ENCODE peak calls at places on chromosomes 11 and 22, in five cellular contexts. V is K562, S is A549, J is transverse colon, Z is stomach. F is an unnamed sample.
A peak's percentile ranks its signal among the peaks of the same experiment; 100 is the strongest.

GRCh38 chr11:130215531-130216220 is 56.1 kb downstream of the ST14 start:
- DNase-seq in V (no peak), S (no peak), J (peak; percentile 7), Z (peak; percentile 24), F (peak; percentile 80)

GRCh38 chr11:131880976-131881375 is 510.6 kb downstream of the NTM start:
- DNase-seq in V (no peak), S (no peak), J (no peak), Z (no peak), F (no peak)

GRCh38 chr11:88231894-88232482 is 56.7 kb upstream of the RAB38 start:
- DNase-seq in V (peak; percentile 3), S (peak; percentile 7), J (no peak), Z (no peak), F (no peak)

GRCh38 chr11:106603971-106604370 is 414.3 kb downstream of the GUCY1A2 start:
- DNase-seq in V (no peak), S (no peak), J (no peak), Z (no peak), F (no peak)

GRCh38 chr11:31834237-31834636 is 23.1 kb upstream of the PAX6 start:
- DNase-seq in V (no peak), S (no peak), J (no peak), Z (no peak), F (peak; percentile 81)

GRCh38 chr22:46996595-46997310 is 234.3 kb downstream of the TBC1D22A start:
- DNase-seq in V (peak; percentile 24), S (peak; percentile 17), J (no peak), Z (no peak), F (no peak)

GRCh38 chr11:86440305-86440716 is 65.6 kb downstream of the CCDC81 start:
- DNase-seq in V (no peak), S (no peak), J (no peak), Z (no peak), F (no peak)

GRCh38 chr11:17683378-17684161 is 35.8 kb upstream of the MYOD1 start:
- DNase-seq in V (no peak), S (peak; percentile 58), J (no peak), Z (no peak), F (no peak)

GRCh38 chr11:129960216-129961214 is 42.1 kb downstream of the PRDM10 start:
- DNase-seq in V (no peak), S (peak; percentile 9), J (no peak), Z (no peak), F (no peak)

GRCh38 chr11:120977470-120977869 is 46.4 kb upstream of the TBCEL start:
- DNase-seq in V (no peak), S (no peak), J (no peak), Z (no peak), F (no peak)

GRCh38 chr11:85029964-85030363 is 597.2 kb downstream of the DLG2 start:
- DNase-seq in V (no peak), S (peak; percentile 11), J (no peak), Z (no peak), F (no peak)

GRCh38 chr11:2734181-2735052 is 34.6 kb upstream of the KCNQ1OT1 start:
- DNase-seq in V (no peak), S (no peak), J (no peak), Z (no peak), F (no peak)

GRCh38 chr11:77561257-77561656 is 28.5 kb upstream of the AQP11 start:
- DNase-seq in V (no peak), S (no peak), J (no peak), Z (no peak), F (no peak)

GRCh38 chr11:1162498-1163311 is 5.0 kb downstream of the MUC5AC start:
- DNase-seq in V (no peak), S (no peak), J (no peak), Z (peak; percentile 25), F (no peak)

GRCh38 chr11:128244896-128245295 is 342.5 kb downstream of the ETS1 start:
- DNase-seq in V (no peak), S (no peak), J (no peak), Z (no peak), F (peak; percentile 29)

GRCh38 chr11:24389575-24389974 is 107.3 kb upstream of the LUZP2 start:
- DNase-seq in V (no peak), S (no peak), J (no peak), Z (no peak), F (no peak)

GRCh38 chr11:19389787-19390303 is 149.1 kb upstream of the E2F8 start:
- DNase-seq in V (no peak), S (no peak), J (peak; percentile 21), Z (no peak), F (no peak)

GRCh38 chr22:42621505-42622002 is 6.9 kb upstream of the POLDIP3 start:
- DNase-seq in V (peak; percentile 71), S (peak; percentile 64), J (peak; percentile 80), Z (peak; percentile 78), F (no peak)

GRCh38 chr11:110827276-110827675 is 115.0 kb upstream of the ARHGAP20 start:
- DNase-seq in V (no peak), S (no peak), J (no peak), Z (no peak), F (no peak)

GRCh38 chr11:67052891-67053290 is 3.8 kb upstream of the RHOD start:
- DNase-seq in V (no peak), S (no peak), J (no peak), Z (no peak), F (no peak)

GRCh38 chr22:24474221-24474620 is 20.9 kb upstream of the UPB1 start:
- DNase-seq in V (no peak), S (peak; percentile 36), J (no peak), Z (no peak), F (no peak)

GRCh38 chr11:19849107-19849789 is 136.6 kb downstream of the NAV2 start:
- DNase-seq in V (no peak), S (no peak), J (no peak), Z (peak; percentile 34), F (no peak)

GRCh38 chr11:13238879-13239514 is 38.6 kb upstream of the BMAL1 start:
- DNase-seq in V (peak; percentile 56), S (peak; percentile 55), J (peak; percentile 46), Z (peak; percentile 54), F (no peak)

GRCh38 chr11:457071-457760 is 7.1 kb downstream of the PTDSS2 start:
- DNase-seq in V (no peak), S (no peak), J (no peak), Z (no peak), F (no peak)

GRCh38 chr11:78351979-78352731 is 65.5 kb downstream of the GAB2 start:
- DNase-seq in V (peak; percentile 84), S (no peak), J (no peak), Z (no peak), F (no peak)

GRCh38 chr11:69483696-69484426 is 2.4 kb downstream of the LINC01488 start:
- DNase-seq in V (no peak), S (no peak), J (no peak), Z (no peak), F (no peak)

GRCh38 chr11:131430466-131431176 is 60.2 kb downstream of the NTM start:
- DNase-seq in V (no peak), S (no peak), J (no peak), Z (no peak), F (no peak)

GRCh38 chr11:80606726-80607125 is 1165.9 kb upstream of the TENM4 start:
- DNase-seq in V (no peak), S (no peak), J (no peak), Z (no peak), F (no peak)

GRCh38 chr11:66934971-66935779 is 23.0 kb downstream of the PC start:
- DNase-seq in V (peak; percentile 92), S (no peak), J (no peak), Z (no peak), F (no peak)

GRCh38 chr11:130388607-130389205 is 39.7 kb downstream of the ADAMTS8 start:
- DNase-seq in V (no peak), S (no peak), J (no peak), Z (no peak), F (no peak)

GRCh38 chr11:115721309-115722007 is 217.2 kb upstream of the CADM1 start:
- DNase-seq in V (no peak), S (no peak), J (no peak), Z (no peak), F (no peak)

GRCh38 chr11:29153078-29153477 is 863.8 kb downstream of the KCNA4 start:
- DNase-seq in V (no peak), S (no peak), J (no peak), Z (no peak), F (no peak)

GRCh38 chr11:65844231-65844872 is 10.6 kb downstream of the SNX32 start:
- DNase-seq in V (no peak), S (no peak), J (peak; percentile 61), Z (no peak), F (no peak)

GRCh38 chr11:43549624-43550023 is 130.9 kb upstream of the HSD17B12 start:
- DNase-seq in V (no peak), S (no peak), J (no peak), Z (no peak), F (no peak)

GRCh38 chr11:17548444-17548843 is 1.4 kb downstream of the OTOG start:
- DNase-seq in V (peak; percentile 33), S (peak; percentile 32), J (no peak), Z (no peak), F (no peak)

GRCh38 chr11:124920870-124921609 is 2.0 kb downstream of the HEPN1 start:
- DNase-seq in V (no peak), S (peak; percentile 45), J (peak; percentile 44), Z (peak; percentile 54), F (no peak)

GRCh38 chr11:44770401-44770800 is 43.6 kb downstream of the TSPAN18 start:
- DNase-seq in V (no peak), S (no peak), J (no peak), Z (peak; percentile 9), F (no peak)

GRCh38 chr11:42410251-42410956 is 901.4 kb upstream of the API5 start:
- DNase-seq in V (no peak), S (no peak), J (no peak), Z (no peak), F (no peak)

GRCh38 chr11:42407379-42407778 is 904.4 kb upstream of the API5 start:
- DNase-seq in V (no peak), S (no peak), J (no peak), Z (peak; percentile 28), F (no peak)
- TF ChIP-seq EP300 in V (no peak), S (no peak), J (no peak), Z (no peak), F (no peak)

GRCh38 chr22:49922484-49922883 is 4.0 kb downstream of the CRELD2 start:
- DNase-seq in V (no peak), S (no peak), J (no peak), Z (no peak), F (no peak)

GRCh38 chr22:49922926-49923325 is 4.5 kb downstream of the CRELD2 start:
- DNase-seq in V (no peak), S (no peak), J (no peak), Z (no peak), F (no peak)

GRCh38 chr22:49921508-49922278 is 3.3 kb downstream of the CRELD2 start:
- DNase-seq in V (no peak), S (no peak), J (no peak), Z (no peak), F (no peak)

GRCh38 chr22:49924113-49924833 is 5.8 kb downstream of the CRELD2 start:
- DNase-seq in V (no peak), S (no peak), J (no peak), Z (no peak), F (no peak)

GRCh38 chr22:49923445-49923844 is 5.0 kb downstream of the CRELD2 start:
- DNase-seq in V (no peak), S (no peak), J (no peak), Z (no peak), F (no peak)
- H3K4me3 ChIP-seq in V (no peak overlapping the region), S (no peak overlapping the region), J (no peak overlapping the region), Z (no peak overlapping the region), F (no peak overlapping the region)

GRCh38 chr11:8759634-8760033 is 77.0 kb downstream of the RPL27A start:
- DNase-seq in V (no peak), S (no peak), J (no peak), Z (peak; percentile 57), F (no peak)
- H3K4me1 ChIP-seq in V (no peaks in the 10 kb centered on the region), S (peaks cover 12% of the 10 kb centered on the region), J (peaks cover 53% of the 10 kb centered on the region), Z (peaks cover 89% of the 10 kb centered on the region), F (peaks cover 92% of the 10 kb centered on the region)

GRCh38 chr22:29470159-29470855 is 9.7 kb upstream of the NEFH start:
- DNase-seq in V (peak; percentile 78), S (peak; percentile 75), J (peak; percentile 82), Z (peak; percentile 63), F (no peak)
- TF ChIP-seq EP300 in V (no peak), S (no peak), J (no peak), Z (no peak), F (no peak)

F was measured in esophagus muscularis mucosa.